ENCODE peak calls at places on chromosomes 11 and 22, in nine cellular contexts. A is neural progenitor cell, F is GM12865, V is cardiac muscle cell, D is fibroblast of the aortic adventitia, K is H7, T is mucosa of descending colon, H is GM06990, X is lung. L is an unnamed sample.

GRCh38 chr22:41927813-41928212 is 1.2 kb upstream of the TNFRSF13C start:
- DNase-seq in A (no peak), F (no peak), V (no peak), D (no peak), K (peak; percentile 50), T (no peak), H (peak; percentile 67), X (no peak), L (no peak)

GRCh38 chr11:2265854-2266585 is 4.4 kb downstream of the ASCL2 start:
- DNase-seq in A (no peak), F (no peak), V (no peak), D (no peak), K (no peak), T (peak; percentile 16), H (no peak), X (peak; percentile 24), L (no peak)

GRCh38 chr11:115581871-115582639 is 77.8 kb upstream of the CADM1 start:
- DNase-seq in A (peak; percentile 33), F (no peak), V (peak; percentile 25), D (no peak), K (peak; percentile 72), T (peak; percentile 31), H (no peak), X (no peak), L (no peak)

GRCh38 chr11:75079546-75079945 is 17.1 kb downstream of the OR2AT4 start:
- DNase-seq in A (no peak), F (no peak), V (no peak), D (no peak), K (no peak), T (no peak), H (no peak), X (no peak), L (no peak)

GRCh38 chr11:110298298-110298765 is 1.9 kb upstream of the RDX start:
- DNase-seq in A (no peak), F (no peak), V (no peak), D (no peak), K (no peak), T (no peak), H (no peak), X (no peak), L (no peak)

GRCh38 chr11:116217006-116217405 is 555.8 kb downstream of the BUD13 start:
- DNase-seq in A (no peak), F (peak; percentile 18), V (peak; percentile 60), D (peak; percentile 32), K (peak; percentile 54), T (peak; percentile 31), H (no peak), X (peak; percentile 56), L (peak; percentile 60)

GRCh38 chr11:123351375-123351774 is 78.7 kb upstream of the GRAMD1B start:
- DNase-seq in A (peak; percentile 65), F (no peak), V (no peak), D (no peak), K (peak; percentile 24), T (peak; percentile 25), H (no peak), X (no peak), L (no peak)

GRCh38 chr22:33472462-33473344 is 414.5 kb upstream of the SYN3 start:
- DNase-seq in A (no peak), F (peak; percentile 87), V (no peak), D (no peak), K (no peak), T (no peak), H (peak; percentile 68), X (no peak), L (no peak)

GRCh38 chr22:22855617-22856308 is 31.9 kb upstream of the IGLL5 start:
- DNase-seq in A (peak; percentile 54), F (peak; percentile 55), V (no peak), D (no peak), K (peak; percentile 80), T (peak; percentile 48), H (no peak), X (no peak), L (no peak)

GRCh38 chr11:65169164-65169641 is 830 bp upstream of the SPDYC start:
- DNase-seq in A (no peak), F (no peak), V (no peak), D (no peak), K (no peak), T (no peak), H (peak; percentile 41), X (no peak), L (no peak)

GRCh38 chr11:116829525-116830183 is at the start of gene APOC3:
- DNase-seq in A (no peak), F (no peak), V (no peak), D (peak; percentile 37), K (peak; percentile 42), T (no peak), H (no peak), X (no peak), L (peak; percentile 97)

GRCh38 chr11:65577756-65578109 is 1.9 kb downstream of the EHBP1L1 start:
- DNase-seq in A (no peak), F (no peak), V (no peak), D (no peak), K (no peak), T (no peak), H (no peak), X (no peak), L (peak; percentile 35)

GRCh38 chr22:20526628-20527355 is 19.4 kb downstream of the MED15 start:
- DNase-seq in A (no peak), F (no peak), V (no peak), D (peak; percentile 72), K (no peak), T (no peak), H (no peak), X (no peak), L (peak; percentile 15)

GRCh38 chr22:20525048-20525447 is 17.6 kb downstream of the MED15 start:
- DNase-seq in A (no peak), F (no peak), V (no peak), D (no peak), K (no peak), T (no peak), H (no peak), X (no peak), L (no peak)

GRCh38 chr22:20528405-20528978 is 21.1 kb downstream of the MED15 start:
- DNase-seq in A (no peak), F (no peak), V (no peak), D (no peak), K (no peak), T (no peak), H (no peak), X (no peak), L (no peak)

GRCh38 chr22:20524004-20524481 is 16.6 kb downstream of the MED15 start:
- DNase-seq in A (no peak), F (peak; percentile 77), V (no peak), D (no peak), K (peak; percentile 41), T (no peak), H (peak; percentile 34), X (no peak), L (peak; percentile 9)

DNA sequence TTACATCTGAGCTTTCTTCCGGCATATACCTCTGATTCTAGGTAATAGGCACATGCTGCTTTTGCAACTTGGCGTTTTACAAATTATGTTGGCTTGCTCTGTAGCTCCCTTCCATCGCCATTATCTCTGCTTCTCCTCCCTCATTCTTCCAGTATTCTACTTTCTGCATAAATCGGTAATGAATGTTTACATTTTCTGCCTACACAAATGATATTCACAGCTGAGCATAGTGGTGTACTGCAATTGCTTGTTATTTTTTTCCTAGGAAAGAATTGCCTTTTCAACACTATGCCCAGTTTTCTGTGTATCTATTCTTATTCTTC is 18.9 kb downstream of the MED15 start:
- DNase-seq in A (no peak), F (no peak), V (no peak), D (no peak), K (no peak), T (no peak), H (no peak), X (no peak), L (no peak)
- H3K4me3 ChIP-seq in A (no peak overlapping the region), F (no peak overlapping the region), V (no peak overlapping the region), D (no peak overlapping the region), K (no peak overlapping the region), T (no peak overlapping the region), H (no peak overlapping the region), X (no peak overlapping the region), L (no peak overlapping the region)

GRCh38 chr11:25484225-25484624 is 847.7 kb upstream of the ANO3 start:
- DNase-seq in A (no peak), F (no peak), V (no peak), D (no peak), K (no peak), T (no peak), H (no peak), X (no peak), L (no peak)
- H3K4me3 ChIP-seq in A (no peak overlapping the region), F (no peak overlapping the region), V (no peak overlapping the region), D (no peak overlapping the region), K (no peak overlapping the region), T (no peak overlapping the region), H (no peak overlapping the region), X (no peak overlapping the region), L (no peak overlapping the region)

GRCh38 chr22:37208401-37209139 is 3.7 kb downstream of the SSTR3 start:
- DNase-seq in A (no peak), F (no peak), V (no peak), D (no peak), K (no peak), T (no peak), H (no peak), X (no peak), L (no peak)
- H3K4me3 ChIP-seq in A (no peak overlapping the region), F (no peak overlapping the region), V (no peak overlapping the region), D (no peak overlapping the region), K (no peak overlapping the region), T (no peak overlapping the region), H (no peak overlapping the region), X (no peak overlapping the region), L (no peak overlapping the region)

GRCh38 chr22:38402204-38402603 is 52.8 kb downstream of the KCNJ4 start:
- DNase-seq in A (no peak), F (no peak), V (no peak), D (no peak), K (peak; percentile 66), T (no peak), H (no peak), X (no peak), L (no peak)

GRCh38 chr22:38406617-38407016 is 48.4 kb downstream of the KCNJ4 start:
- DNase-seq in A (no peak), F (no peak), V (no peak), D (no peak), K (no peak), T (no peak), H (no peak), X (no peak), L (no peak)

GRCh38 chr22:38404419-38404818 is 50.6 kb downstream of the KCNJ4 start:
- DNase-seq in A (no peak), F (no peak), V (no peak), D (no peak), K (no peak), T (no peak), H (no peak), X (no peak), L (no peak)

GRCh38 chr22:38401336-38402084 is 53.5 kb downstream of the KCNJ4 start:
- DNase-seq in A (no peak), F (no peak), V (no peak), D (no peak), K (peak; percentile 51), T (no peak), H (no peak), X (no peak), L (no peak)

DNA sequence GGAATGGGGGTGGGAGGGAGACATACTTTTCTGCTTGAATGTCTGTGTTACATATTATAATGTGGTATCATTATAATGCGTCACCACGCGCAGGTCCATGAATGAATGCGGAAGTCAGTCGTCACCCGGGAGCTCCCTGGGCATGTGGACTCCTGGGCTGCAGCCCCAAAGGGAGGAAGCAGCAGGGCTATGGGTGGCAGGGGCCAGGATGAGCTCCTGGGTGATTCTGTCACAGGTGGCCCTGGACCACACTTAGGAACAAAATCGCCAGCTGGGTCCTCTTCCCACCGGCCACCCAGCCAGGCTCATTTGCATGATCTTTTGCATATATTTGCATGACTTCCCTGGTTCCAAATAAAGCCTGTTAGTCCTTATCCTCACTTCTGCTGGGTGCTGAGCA is 51.2 kb downstream of the KCNJ4 start:
- DNase-seq in A (no peak), F (no peak), V (no peak), D (no peak), K (peak; percentile 62), T (no peak), H (no peak), X (no peak), L (no peak)
- H3K4me3 ChIP-seq in A (no peak overlapping the region), F (peak overlapping the region; percentile 34), V (no peak overlapping the region), D (no peak overlapping the region), K (no peak overlapping the region), T (no peak overlapping the region), H (no peak overlapping the region), X (no peak overlapping the region), L (no peak overlapping the region)

L was measured in right lobe of liver.